ENCODE peak calls at places on chromosomes 7 and 10, in five cellular contexts. One of them, this sample, is unnamed.

GRCh38 chr10:114276066-114276465 is 37.0 kb downstream of the VWA2 start:
- DNase-seq in HEK293T: no peak
- DNase-seq in HepG2: no peak
- DNase-seq in H1: no peak
- DNase-seq in GM12878: no peak
- DNase-seq in this sample: no peak

GRCh38 chr7:30923774-30924413 is 12.2 kb downstream of the AQP1 start:
- DNase-seq in HEK293T: no peak
- DNase-seq in HepG2: no peak
- DNase-seq in H1: peak; percentile 30
- DNase-seq in GM12878: no peak
- DNase-seq in this sample: no peak

GRCh38 chr10:97210576-97210975 is 24.8 kb upstream of the SLIT1 start:
- DNase-seq in HEK293T: peak; percentile 88
- DNase-seq in HepG2: peak; percentile 61
- DNase-seq in H1: peak; percentile 97
- DNase-seq in GM12878: peak; percentile 37
- DNase-seq in this sample: peak; percentile 66

GRCh38 chr7:55019329-55019690 is 493 bp downstream of the EGFR start:
- DNase-seq in HEK293T: peak; percentile 39
- DNase-seq in HepG2: no peak
- DNase-seq in H1: no peak
- DNase-seq in GM12878: no peak
- DNase-seq in this sample: peak; percentile 27

GRCh38 chr10:112290054-112290373 is 6.8 kb downstream of the TECTB start:
- DNase-seq in HEK293T: no peak
- DNase-seq in HepG2: no peak
- DNase-seq in H1: no peak
- DNase-seq in GM12878: no peak
- DNase-seq in this sample: no peak

GRCh38 chr7:29811597-29811996 is 5.3 kb downstream of the WIPF3 start:
- DNase-seq in HEK293T: no peak
- DNase-seq in HepG2: no peak
- DNase-seq in H1: no peak
- DNase-seq in GM12878: no peak
- DNase-seq in this sample: no peak

GRCh38 chr7:89029864-89030263 is 234.3 kb upstream of the TEX47 start:
- DNase-seq in HEK293T: no peak
- DNase-seq in HepG2: no peak
- DNase-seq in H1: no peak
- DNase-seq in GM12878: no peak
- DNase-seq in this sample: no peak

GRCh38 chr7:71739520-71740195 is 607.7 kb downstream of the GALNT17 start:
- DNase-seq in HEK293T: no peak
- DNase-seq in HepG2: no peak
- DNase-seq in H1: peak; percentile 56
- DNase-seq in GM12878: no peak
- DNase-seq in this sample: peak; percentile 84

GRCh38 chr7:6495597-6496262 is 48.0 kb upstream of the DAGLB start:
- DNase-seq in HEK293T: no peak
- DNase-seq in HepG2: no peak
- DNase-seq in H1: no peak
- DNase-seq in GM12878: no peak
- DNase-seq in this sample: no peak

GRCh38 chr10:114767589-114768393 is 53.8 kb upstream of the FHIP2A start:
- DNase-seq in HEK293T: peak; percentile 59
- DNase-seq in HepG2: no peak
- DNase-seq in H1: peak; percentile 76
- DNase-seq in GM12878: no peak
- DNase-seq in this sample: no peak

GRCh38 chr7:41584746-41585145 is 118.1 kb downstream of the INHBA start:
- DNase-seq in HEK293T: no peak
- DNase-seq in HepG2: no peak
- DNase-seq in H1: no peak
- DNase-seq in GM12878: no peak
- DNase-seq in this sample: no peak

GRCh38 chr7:3089493-3089892 is 45.8 kb upstream of the CARD11 start:
- DNase-seq in HEK293T: peak; percentile 62
- DNase-seq in HepG2: peak; percentile 27
- DNase-seq in H1: peak; percentile 73
- DNase-seq in GM12878: no peak
- DNase-seq in this sample: peak; percentile 75

GRCh38 chr10:44864042-44864436 is 47.1 kb upstream of the TMEM72 start:
- DNase-seq in HEK293T: no peak
- DNase-seq in HepG2: no peak
- DNase-seq in H1: peak; percentile 70
- DNase-seq in GM12878: no peak
- DNase-seq in this sample: no peak

GRCh38 chr10:3808689-3809199 is 23.7 kb upstream of the KLF6 start:
- DNase-seq in HEK293T: no peak
- DNase-seq in HepG2: no peak
- DNase-seq in H1: no peak
- DNase-seq in GM12878: no peak
- DNase-seq in this sample: no peak

GRCh38 chr7:44213872-44214595 is 13.3 kb downstream of the YKT6 start:
- DNase-seq in HEK293T: peak; percentile 65
- DNase-seq in HepG2: peak; percentile 56
- DNase-seq in H1: peak; percentile 55
- DNase-seq in GM12878: no peak
- DNase-seq in this sample: peak; percentile 87

GRCh38 chr7:131557521-131558385 is 1.3 kb upstream of the PODXL start:
- DNase-seq in HEK293T: peak; percentile 36
- DNase-seq in HepG2: no peak
- DNase-seq in H1: peak; percentile 91
- DNase-seq in GM12878: no peak
- DNase-seq in this sample: peak; percentile 92
- TF ChIP-seq SUZ12 in HEK293T: no peak
- TF ChIP-seq SUZ12 in HepG2: no peak
- TF ChIP-seq SUZ12 in H1: no peak
- TF ChIP-seq SUZ12 in GM12878: no peak
- TF ChIP-seq SUZ12 in this sample: no peak

DNA sequence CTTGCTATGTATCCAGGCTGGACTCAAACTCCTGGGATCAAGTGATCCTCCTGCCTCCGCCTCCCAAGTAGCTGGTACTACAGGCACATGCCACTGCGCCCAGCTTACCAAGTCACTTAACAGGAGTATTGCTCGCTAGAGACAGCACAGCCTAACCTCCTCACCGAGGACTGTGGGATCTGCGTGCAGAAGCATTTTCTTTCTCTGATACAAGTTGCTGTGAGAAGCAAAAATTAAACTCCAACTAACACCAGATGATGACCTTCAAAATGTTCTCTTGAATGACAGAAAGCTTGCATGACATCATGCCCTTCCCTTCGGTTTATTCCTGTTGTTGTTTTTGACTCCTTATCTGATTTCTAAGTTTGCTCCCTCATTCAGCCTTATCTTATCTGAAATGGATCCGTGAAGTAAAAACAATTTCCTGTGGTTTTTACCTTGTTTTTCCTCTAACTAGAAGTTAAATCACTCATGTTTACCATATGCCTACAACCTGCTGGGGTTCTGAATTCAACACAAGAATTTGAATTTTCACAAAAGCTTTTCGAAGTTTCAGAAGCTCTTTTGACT is 94.4 kb upstream of the KIF5B start:
- DNase-seq in HEK293T: no peak
- DNase-seq in HepG2: no peak
- DNase-seq in H1: no peak
- DNase-seq in GM12878: no peak
- DNase-seq in this sample: no peak
- TF ChIP-seq SUZ12 in HEK293T: no peak
- TF ChIP-seq SUZ12 in HepG2: no peak
- TF ChIP-seq SUZ12 in H1: no peak
- TF ChIP-seq SUZ12 in GM12878: no peak
- TF ChIP-seq SUZ12 in this sample: no peak

DNA sequence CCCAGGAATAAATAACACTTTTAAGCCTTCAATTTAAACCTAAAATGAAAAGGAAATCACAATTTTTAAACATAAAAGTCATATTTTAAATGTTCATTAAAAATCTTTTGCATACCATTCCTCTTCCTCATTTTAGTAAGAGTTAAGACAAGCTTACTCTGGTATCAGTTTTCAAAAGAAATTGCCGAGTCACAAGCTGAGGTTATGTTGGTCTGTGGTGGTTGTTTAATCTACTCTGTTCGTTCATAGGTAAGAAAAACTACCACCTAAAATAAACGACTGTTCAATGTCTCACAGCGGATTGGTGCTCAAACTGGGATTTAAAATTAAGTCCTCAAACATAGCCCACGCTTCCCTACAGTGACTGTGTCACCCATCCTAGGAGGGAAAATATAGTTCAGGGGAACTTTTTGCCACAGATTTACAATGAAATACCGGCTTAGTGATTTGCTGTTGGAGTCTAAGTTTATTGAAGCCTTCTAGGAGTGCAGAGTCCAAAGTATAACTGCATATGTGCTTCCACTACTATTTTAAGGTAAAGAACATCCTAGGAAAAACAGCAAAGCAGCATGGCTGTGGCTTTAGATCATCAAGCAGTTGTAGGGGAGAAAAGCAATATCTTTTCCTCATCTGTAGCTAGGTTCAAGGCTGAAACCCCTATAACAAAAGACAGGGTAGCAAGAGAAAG is 61.1 kb downstream of the GNAT3 start:
- DNase-seq in HEK293T: no peak
- DNase-seq in HepG2: peak; percentile 32
- DNase-seq in H1: no peak
- DNase-seq in GM12878: no peak
- DNase-seq in this sample: no peak
- TF ChIP-seq SUZ12 in HEK293T: no peak
- TF ChIP-seq SUZ12 in HepG2: no peak
- TF ChIP-seq SUZ12 in H1: no peak
- TF ChIP-seq SUZ12 in GM12878: no peak
- TF ChIP-seq SUZ12 in this sample: no peak

GRCh38 chr10:31041011-31041410 is 9.3 kb upstream of the ZNF438 start:
- DNase-seq in HEK293T: no peak
- DNase-seq in HepG2: no peak
- DNase-seq in H1: no peak
- DNase-seq in GM12878: no peak
- DNase-seq in this sample: no peak
- TF ChIP-seq SUZ12 in HEK293T: no peak
- TF ChIP-seq SUZ12 in HepG2: no peak
- TF ChIP-seq SUZ12 in H1: no peak
- TF ChIP-seq SUZ12 in GM12878: no peak
- TF ChIP-seq SUZ12 in this sample: no peak

GRCh38 chr7:149459540-149460433 is 1.1 kb downstream of the ZNF777 start:
- DNase-seq in HEK293T: peak; percentile 71
- DNase-seq in HepG2: no peak
- DNase-seq in H1: peak; percentile 54
- DNase-seq in GM12878: no peak
- DNase-seq in this sample: no peak
- TF ChIP-seq SUZ12 in HEK293T: no peak
- TF ChIP-seq SUZ12 in HepG2: no peak
- TF ChIP-seq SUZ12 in H1: peak; percentile 38
- TF ChIP-seq SUZ12 in GM12878: no peak
- TF ChIP-seq SUZ12 in this sample: no peak

This sample was measured in NT2/D1.